ENCODE peak calls at places on chromosomes 16 and 17, in ten cellular contexts. One of them, this sample, is unnamed.

GRCh38 chr17:55540414-55541091 is 29.3 kb upstream of the SMIM36 start:
- DNase-seq in adrenal gland: no peak
- DNase-seq in stomach: no peak
- DNase-seq in progenitor cell of endocrine pancreas: no peak
- DNase-seq in pancreas: no peak
- DNase-seq in upper lobe of right lung: no peak
- DNase-seq in AG09309: no peak
- DNase-seq in cardiac fibroblast: peak
- DNase-seq in heart right ventricle: no peak
- DNase-seq in uterus: no peak
- DNase-seq in this sample: no peak

GRCh38 chr17:73641779-73642580 is 2.3 kb downstream of the SDK2 start:
- DNase-seq in progenitor cell of endocrine pancreas: no peak
- DNase-seq in cardiac fibroblast: no peak
- DNase-seq in AG09309: no peak
- DNase-seq in uterus: no peak
- DNase-seq in upper lobe of right lung: peak
- DNase-seq in adrenal gland: no peak
- DNase-seq in pancreas: no peak
- DNase-seq in stomach: peak
- DNase-seq in heart right ventricle: no peak
- DNase-seq in this sample: no peak

GRCh38 chr17:7235693-7236665 is 1.7 kb upstream of the DVL2 start:
- DNase-seq in heart right ventricle: no peak
- DNase-seq in progenitor cell of endocrine pancreas: no peak
- DNase-seq in AG09309: no peak
- DNase-seq in cardiac fibroblast: peak
- DNase-seq in adrenal gland: peak
- DNase-seq in pancreas: no peak
- DNase-seq in uterus: no peak
- DNase-seq in upper lobe of right lung: no peak
- DNase-seq in stomach: no peak
- DNase-seq in this sample: no peak

GRCh38 chr17:76789235-76789788 is 51.4 kb downstream of the MFSD11 start:
- DNase-seq in adrenal gland: no peak
- DNase-seq in cardiac fibroblast: no peak
- DNase-seq in upper lobe of right lung: peak
- DNase-seq in heart right ventricle: no peak
- DNase-seq in pancreas: no peak
- DNase-seq in stomach: no peak
- DNase-seq in uterus: no peak
- DNase-seq in AG09309: no peak
- DNase-seq in progenitor cell of endocrine pancreas: no peak
- DNase-seq in this sample: no peak

GRCh38 chr17:69607162-69607834 is 192.8 kb downstream of the MAP2K6 start:
- DNase-seq in adrenal gland: peak
- DNase-seq in cardiac fibroblast: peak
- DNase-seq in progenitor cell of endocrine pancreas: peak
- DNase-seq in heart right ventricle: peak
- DNase-seq in uterus: peak
- DNase-seq in upper lobe of right lung: peak
- DNase-seq in stomach: peak
- DNase-seq in pancreas: peak
- DNase-seq in AG09309: peak
- DNase-seq in this sample: peak

GRCh38 chr17:75078097-75079022 is 9.4 kb upstream of the SLC16A5 start:
- DNase-seq in cardiac fibroblast: peak
- DNase-seq in progenitor cell of endocrine pancreas: no peak
- DNase-seq in AG09309: no peak
- DNase-seq in adrenal gland: peak
- DNase-seq in uterus: no peak
- DNase-seq in pancreas: no peak
- DNase-seq in stomach: no peak
- DNase-seq in heart right ventricle: no peak
- DNase-seq in upper lobe of right lung: peak
- DNase-seq in this sample: peak

GRCh38 chr16:1998360-1998835 is 8.6 kb downstream of the SYNGR3 start:
- DNase-seq in AG09309: no peak
- DNase-seq in cardiac fibroblast: no peak
- DNase-seq in uterus: no peak
- DNase-seq in heart right ventricle: no peak
- DNase-seq in adrenal gland: no peak
- DNase-seq in upper lobe of right lung: no peak
- DNase-seq in stomach: no peak
- DNase-seq in pancreas: peak
- DNase-seq in progenitor cell of endocrine pancreas: no peak
- DNase-seq in this sample: no peak

GRCh38 chr17:19590912-19591551 is 57.4 kb downstream of the SLC47A1 start:
- DNase-seq in uterus: no peak
- DNase-seq in adrenal gland: no peak
- DNase-seq in stomach: no peak
- DNase-seq in AG09309: no peak
- DNase-seq in heart right ventricle: no peak
- DNase-seq in pancreas: no peak
- DNase-seq in upper lobe of right lung: no peak
- DNase-seq in cardiac fibroblast: no peak
- DNase-seq in progenitor cell of endocrine pancreas: no peak
- DNase-seq in this sample: no peak

GRCh38 chr16:82138478-82139285 is 31.3 kb downstream of the MPHOSPH6 start:
- DNase-seq in AG09309: no peak
- DNase-seq in cardiac fibroblast: no peak
- DNase-seq in heart right ventricle: no peak
- DNase-seq in adrenal gland: no peak
- DNase-seq in pancreas: no peak
- DNase-seq in progenitor cell of endocrine pancreas: no peak
- DNase-seq in stomach: no peak
- DNase-seq in upper lobe of right lung: no peak
- DNase-seq in uterus: no peak
- DNase-seq in this sample: no peak

GRCh38 chr16:23509763-23510153 is 536 bp downstream of the GGA2 start:
- DNase-seq in upper lobe of right lung: no peak
- DNase-seq in stomach: no peak
- DNase-seq in heart right ventricle: peak
- DNase-seq in cardiac fibroblast: peak
- DNase-seq in AG09309: no peak
- DNase-seq in pancreas: peak
- DNase-seq in progenitor cell of endocrine pancreas: no peak
- DNase-seq in adrenal gland: no peak
- DNase-seq in uterus: peak
- DNase-seq in this sample: peak

GRCh38 chr17:5651348-5651747 is 67.0 kb upstream of the NLRP1 start:
- DNase-seq in pancreas: no peak
- DNase-seq in uterus: no peak
- DNase-seq in cardiac fibroblast: no peak
- DNase-seq in progenitor cell of endocrine pancreas: no peak
- DNase-seq in upper lobe of right lung: no peak
- DNase-seq in heart right ventricle: no peak
- DNase-seq in adrenal gland: no peak
- DNase-seq in stomach: no peak
- DNase-seq in AG09309: no peak
- DNase-seq in this sample: no peak
- TF ChIP-seq CTCF in pancreas: no peak
- TF ChIP-seq CTCF in uterus: no peak
- TF ChIP-seq CTCF in cardiac fibroblast: no peak
- TF ChIP-seq CTCF in progenitor cell of endocrine pancreas: no peak
- TF ChIP-seq CTCF in upper lobe of right lung: no peak
- TF ChIP-seq CTCF in heart right ventricle: no peak
- TF ChIP-seq CTCF in adrenal gland: no peak
- TF ChIP-seq CTCF in stomach: no peak
- TF ChIP-seq CTCF in AG09309: no peak
- TF ChIP-seq CTCF in this sample: no peak

GRCh38 chr16:15778204-15778743 is 78.6 kb downstream of the MYH11 start:
- DNase-seq in adrenal gland: no peak
- DNase-seq in stomach: no peak
- DNase-seq in upper lobe of right lung: no peak
- DNase-seq in heart right ventricle: no peak
- DNase-seq in uterus: no peak
- DNase-seq in pancreas: no peak
- DNase-seq in cardiac fibroblast: no peak
- DNase-seq in AG09309: no peak
- DNase-seq in progenitor cell of endocrine pancreas: no peak
- DNase-seq in this sample: no peak

GRCh38 chr16:15775663-15776304 is 81.0 kb downstream of the MYH11 start:
- DNase-seq in stomach: no peak
- DNase-seq in uterus: no peak
- DNase-seq in upper lobe of right lung: no peak
- DNase-seq in progenitor cell of endocrine pancreas: no peak
- DNase-seq in heart right ventricle: no peak
- DNase-seq in cardiac fibroblast: peak
- DNase-seq in adrenal gland: no peak
- DNase-seq in pancreas: no peak
- DNase-seq in AG09309: no peak
- DNase-seq in this sample: no peak

GRCh38 chr16:15778999-15779614 is 77.7 kb downstream of the MYH11 start:
- DNase-seq in uterus: no peak
- DNase-seq in heart right ventricle: no peak
- DNase-seq in adrenal gland: no peak
- DNase-seq in pancreas: no peak
- DNase-seq in upper lobe of right lung: no peak
- DNase-seq in AG09309: no peak
- DNase-seq in stomach: no peak
- DNase-seq in progenitor cell of endocrine pancreas: no peak
- DNase-seq in cardiac fibroblast: no peak
- DNase-seq in this sample: no peak

GRCh38 chr16:15776572-15776971 is 80.3 kb downstream of the MYH11 start:
- DNase-seq in adrenal gland: no peak
- DNase-seq in uterus: no peak
- DNase-seq in AG09309: no peak
- DNase-seq in upper lobe of right lung: no peak
- DNase-seq in stomach: no peak
- DNase-seq in heart right ventricle: no peak
- DNase-seq in pancreas: no peak
- DNase-seq in progenitor cell of endocrine pancreas: no peak
- DNase-seq in cardiac fibroblast: no peak
- DNase-seq in this sample: no peak

GRCh38 chr16:15777533-15778203 is 79.2 kb downstream of the MYH11 start:
- DNase-seq in AG09309: no peak
- DNase-seq in progenitor cell of endocrine pancreas: peak
- DNase-seq in stomach: no peak
- DNase-seq in cardiac fibroblast: peak
- DNase-seq in adrenal gland: no peak
- DNase-seq in uterus: no peak
- DNase-seq in pancreas: no peak
- DNase-seq in heart right ventricle: no peak
- DNase-seq in upper lobe of right lung: no peak
- DNase-seq in this sample: peak
- TF ChIP-seq CTCF in AG09309: peak
- TF ChIP-seq CTCF in progenitor cell of endocrine pancreas: peak
- TF ChIP-seq CTCF in stomach: no peak
- TF ChIP-seq CTCF in cardiac fibroblast: peak
- TF ChIP-seq CTCF in adrenal gland: no peak
- TF ChIP-seq CTCF in uterus: peak
- TF ChIP-seq CTCF in pancreas: no peak
- TF ChIP-seq CTCF in heart right ventricle: no peak
- TF ChIP-seq CTCF in upper lobe of right lung: no peak
- TF ChIP-seq CTCF in this sample: peak

DNA sequence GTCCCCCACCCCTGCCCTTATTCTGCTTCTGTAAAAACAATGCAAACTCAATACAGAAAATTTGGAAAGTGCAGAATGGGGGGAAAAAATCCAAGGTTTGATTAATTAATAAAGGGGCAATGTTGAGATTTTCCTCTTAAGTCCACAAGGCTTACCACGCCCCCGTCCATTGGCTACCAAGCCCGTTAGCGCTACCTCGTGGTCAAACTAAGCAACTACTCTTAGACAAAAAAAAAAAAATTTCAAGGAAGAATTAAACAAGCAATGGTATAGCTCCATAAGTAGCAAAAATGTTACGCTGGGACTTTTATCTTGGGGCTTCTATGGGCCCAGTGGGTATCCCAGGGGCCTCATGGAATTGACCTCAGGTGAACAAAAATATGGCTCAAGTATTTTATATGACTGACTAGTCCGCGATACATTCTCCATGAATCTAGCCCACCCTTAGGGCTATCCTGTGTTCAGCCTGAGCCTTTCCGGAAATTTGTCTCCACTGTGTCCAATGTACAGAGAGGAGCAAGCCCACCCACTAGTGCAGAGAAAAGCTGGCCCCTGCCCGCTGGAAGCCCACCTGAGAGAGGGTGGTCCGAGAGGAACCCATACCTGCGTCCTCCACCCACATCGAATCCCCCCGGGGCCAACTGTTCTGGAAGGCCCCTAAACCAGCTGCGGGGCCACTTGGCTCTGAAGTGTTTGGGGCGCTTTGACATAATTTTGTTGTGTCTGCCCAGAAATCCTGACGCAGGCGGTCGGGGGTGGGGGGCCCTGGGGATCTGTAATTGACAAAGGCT is 19.1 kb upstream of the TEX2 start:
- DNase-seq in progenitor cell of endocrine pancreas: peak
- DNase-seq in adrenal gland: peak
- DNase-seq in heart right ventricle: peak
- DNase-seq in pancreas: peak
- DNase-seq in cardiac fibroblast: peak
- DNase-seq in stomach: peak
- DNase-seq in AG09309: no peak
- DNase-seq in uterus: peak
- DNase-seq in upper lobe of right lung: no peak
- DNase-seq in this sample: peak
- TF ChIP-seq CTCF in progenitor cell of endocrine pancreas: peak
- TF ChIP-seq CTCF in adrenal gland: peak
- TF ChIP-seq CTCF in heart right ventricle: peak
- TF ChIP-seq CTCF in pancreas: peak
- TF ChIP-seq CTCF in cardiac fibroblast: peak
- TF ChIP-seq CTCF in stomach: no peak
- TF ChIP-seq CTCF in AG09309: peak
- TF ChIP-seq CTCF in uterus: peak
- TF ChIP-seq CTCF in upper lobe of right lung: peak
- TF ChIP-seq CTCF in this sample: no peak

GRCh38 chr17:49708515-49709161 is 874 bp upstream of the SLC35B1 start:
- DNase-seq in stomach: no peak
- DNase-seq in progenitor cell of endocrine pancreas: no peak
- DNase-seq in uterus: peak
- DNase-seq in pancreas: no peak
- DNase-seq in upper lobe of right lung: no peak
- DNase-seq in heart right ventricle: no peak
- DNase-seq in AG09309: no peak
- DNase-seq in cardiac fibroblast: peak
- DNase-seq in adrenal gland: no peak
- DNase-seq in this sample: no peak
- TF ChIP-seq CTCF in stomach: no peak
- TF ChIP-seq CTCF in progenitor cell of endocrine pancreas: no peak
- TF ChIP-seq CTCF in uterus: no peak
- TF ChIP-seq CTCF in pancreas: no peak
- TF ChIP-seq CTCF in upper lobe of right lung: no peak
- TF ChIP-seq CTCF in heart right ventricle: no peak
- TF ChIP-seq CTCF in AG09309: no peak
- TF ChIP-seq CTCF in cardiac fibroblast: no peak
- TF ChIP-seq CTCF in adrenal gland: no peak
- TF ChIP-seq CTCF in this sample: no peak

This sample was measured in Calu3.